ENCODE peak calls at places on chromosomes 2 and 18, in nine cellular contexts. D is epithelial cell of esophagus; T is CD4-positive, alpha-beta T cell; B is coronary artery; S is heart right ventricle; H is neural progenitor cell; E is ELR; P is mucosa of gallbladder; R is AG08395. Y is an unnamed sample.

GRCh38 chr2:62884514-62884913 is 166.1 kb upstream of the OTX1 start:
- DNase-seq in T (no peak), D (no peak), E (peak), H (no peak), S (no peak), P (no peak), R (no peak), B (no peak), Y (no peak)

GRCh38 chr2:203891474-203891873 is 23.9 kb downstream of the CTLA4 start:
- DNase-seq in D (peak), H (no peak), S (no peak), T (no peak), P (no peak), R (no peak), E (peak), B (no peak), Y (no peak)

GRCh38 chr2:134347756-134348155 is 93.9 kb downstream of the MGAT5 start:
- DNase-seq in R (peak), E (no peak), D (no peak), H (no peak), T (no peak), S (no peak), P (no peak), B (no peak), Y (no peak)

GRCh38 chr2:72153924-72154323 is 6.3 kb upstream of the CYP26B1 start:
- DNase-seq in R (no peak), D (no peak), T (no peak), B (no peak), E (no peak), P (no peak), H (no peak), S (no peak), Y (no peak)

GRCh38 chr2:31889044-31889443 is 121.8 kb downstream of the MEMO1 start:
- DNase-seq in E (no peak), T (no peak), S (no peak), B (no peak), R (no peak), D (no peak), P (no peak), H (no peak), Y (no peak)

GRCh38 chr18:44777429-44778192 is 96.9 kb downstream of the SETBP1 start:
- DNase-seq in S (peak), E (no peak), T (no peak), H (no peak), P (no peak), D (no peak), B (no peak), R (no peak), Y (no peak)

GRCh38 chr2:55954306-55955035 is 30.9 kb upstream of the EFEMP1 start:
- DNase-seq in D (no peak), B (no peak), E (no peak), T (no peak), H (no peak), S (no peak), R (peak), P (no peak), Y (peak)

GRCh38 chr2:61759718-61760117 is 94.1 kb downstream of the FAM161A start:
- DNase-seq in B (no peak), H (no peak), E (peak), S (no peak), R (peak), D (peak), T (no peak), P (no peak), Y (no peak)

GRCh38 chr2:70919672-70920366 is 15.9 kb upstream of the ATP6V1B1 start:
- DNase-seq in E (peak), R (peak), S (peak), T (peak), P (peak), B (peak), H (peak), D (peak), Y (peak)

GRCh38 chr2:234512884-234513669 is 16.2 kb upstream of the ARL4C start:
- DNase-seq in D (no peak), T (no peak), H (no peak), P (no peak), E (peak), S (no peak), R (no peak), B (no peak), Y (peak)

Y was measured in MG63.